ENCODE peak calls at places on chromosomes 11 and 22, in five cellular contexts. One of them, this sample, is unnamed.
A peak's percentile ranks its signal among the peaks of the same experiment; 100 is the strongest.

GRCh38 chr22:23207786-23208325 is 27.5 kb downstream of the BCR start:
- DNase-seq in H1: no peak
- DNase-seq in K562: peak; percentile 59
- DNase-seq in A549: no peak
- DNase-seq in endothelial cell of umbilical vein: no peak
- DNase-seq in this sample: no peak

GRCh38 chr11:111360150-111361043 is 18.7 kb downstream of the POU2AF1 start:
- DNase-seq in H1: no peak
- DNase-seq in A549: no peak
- DNase-seq in endothelial cell of umbilical vein: no peak
- DNase-seq in K562: no peak
- DNase-seq in this sample: no peak

GRCh38 chr11:87325490-87325872 is 287.7 kb downstream of the TMEM135 start:
- DNase-seq in H1: no peak
- DNase-seq in K562: no peak
- DNase-seq in A549: no peak
- DNase-seq in endothelial cell of umbilical vein: no peak
- DNase-seq in this sample: no peak

GRCh38 chr11:86108890-86109638 is 40.2 kb upstream of the PICALM start:
- DNase-seq in endothelial cell of umbilical vein: no peak
- DNase-seq in K562: no peak
- DNase-seq in H1: no peak
- DNase-seq in A549: no peak
- DNase-seq in this sample: no peak

GRCh38 chr11:111986589-111986988 is 38.6 kb upstream of the DLAT start:
- DNase-seq in endothelial cell of umbilical vein: no peak
- DNase-seq in A549: no peak
- DNase-seq in K562: no peak
- DNase-seq in H1: no peak
- DNase-seq in this sample: no peak

GRCh38 chr11:63880031-63880841 is 36.7 kb downstream of the RCOR2 start:
- DNase-seq in A549: no peak
- DNase-seq in endothelial cell of umbilical vein: no peak
- DNase-seq in H1: no peak
- DNase-seq in K562: no peak
- DNase-seq in this sample: no peak

GRCh38 chr22:30869996-30870395 is 98.6 kb downstream of the MORC2 start:
- DNase-seq in K562: no peak
- DNase-seq in A549: no peak
- DNase-seq in endothelial cell of umbilical vein: no peak
- DNase-seq in H1: no peak
- DNase-seq in this sample: no peak

GRCh38 chr22:21965762-21966288 is 13.2 kb upstream of the PPM1F start:
- DNase-seq in endothelial cell of umbilical vein: no peak
- DNase-seq in H1: no peak
- DNase-seq in A549: no peak
- DNase-seq in K562: no peak
- DNase-seq in this sample: no peak

GRCh38 chr22:33984741-33985287 is 64.5 kb upstream of the LARGE1 start:
- DNase-seq in H1: no peak
- DNase-seq in endothelial cell of umbilical vein: no peak
- DNase-seq in A549: no peak
- DNase-seq in K562: no peak
- DNase-seq in this sample: no peak

GRCh38 chr11:2484576-2485125 is 39.8 kb downstream of the KCNQ1 start:
- DNase-seq in K562: no peak
- DNase-seq in H1: no peak
- DNase-seq in A549: no peak
- DNase-seq in endothelial cell of umbilical vein: no peak
- DNase-seq in this sample: no peak

GRCh38 chr11:9379046-9379445 is 5.4 kb upstream of the IPO7 start:
- DNase-seq in endothelial cell of umbilical vein: no peak
- DNase-seq in K562: no peak
- DNase-seq in H1: peak; percentile 57
- DNase-seq in A549: no peak
- DNase-seq in this sample: peak; percentile 48

GRCh38 chr11:112336356-112336886 is 75.8 kb upstream of the PLET1 start:
- DNase-seq in A549: no peak
- DNase-seq in H1: no peak
- DNase-seq in K562: no peak
- DNase-seq in endothelial cell of umbilical vein: no peak
- DNase-seq in this sample: no peak

GRCh38 chr11:45919806-45920530 is 2.3 kb upstream of the PEX16 start:
- DNase-seq in H1: no peak
- DNase-seq in endothelial cell of umbilical vein: no peak
- DNase-seq in K562: no peak
- DNase-seq in A549: no peak
- DNase-seq in this sample: no peak

GRCh38 chr11:88338223-88338661 is 706 bp upstream of the CTSC start:
- DNase-seq in H1: no peak
- DNase-seq in endothelial cell of umbilical vein: peak; percentile 69
- DNase-seq in A549: peak; percentile 57
- DNase-seq in K562: peak; percentile 31
- DNase-seq in this sample: no peak

GRCh38 chr11:8838248-8838647 is 72.7 kb upstream of the AKIP1 start:
- DNase-seq in K562: no peak
- DNase-seq in A549: no peak
- DNase-seq in H1: no peak
- DNase-seq in endothelial cell of umbilical vein: peak; percentile 57
- DNase-seq in this sample: no peak

GRCh38 chr11:13289081-13289480 is 11.5 kb downstream of the BMAL1 start:
- DNase-seq in endothelial cell of umbilical vein: no peak
- DNase-seq in K562: no peak
- DNase-seq in A549: peak; percentile 41
- DNase-seq in H1: no peak
- DNase-seq in this sample: peak; percentile 43

GRCh38 chr22:38313384-38313955 is 3.8 kb downstream of the CSNK1E start:
- DNase-seq in H1: no peak
- DNase-seq in endothelial cell of umbilical vein: peak; percentile 53
- DNase-seq in A549: peak; percentile 54
- DNase-seq in K562: no peak
- DNase-seq in this sample: no peak

GRCh38 chr11:69700278-69701140 is 3.3 kb downstream of the FGF19 start:
- DNase-seq in K562: peak; percentile 76
- DNase-seq in H1: peak; percentile 76
- DNase-seq in A549: peak; percentile 59
- DNase-seq in endothelial cell of umbilical vein: peak; percentile 74
- DNase-seq in this sample: peak; percentile 74

GRCh38 chr22:24433001-24433867 is 5.8 kb downstream of the ADORA2A start:
- DNase-seq in endothelial cell of umbilical vein: no peak
- DNase-seq in H1: no peak
- DNase-seq in A549: no peak
- DNase-seq in K562: no peak
- DNase-seq in this sample: no peak

GRCh38 chr11:46367244-46367915 is 14.1 kb upstream of the MDK start:
- DNase-seq in A549: peak; percentile 46
- DNase-seq in H1: peak; percentile 95
- DNase-seq in K562: peak; percentile 57
- DNase-seq in endothelial cell of umbilical vein: peak; percentile 43
- DNase-seq in this sample: peak; percentile 89

GRCh38 chr22:44118645-44119315 is 61.9 kb upstream of the PARVG start:
- DNase-seq in endothelial cell of umbilical vein: no peak
- DNase-seq in K562: no peak
- DNase-seq in A549: no peak
- DNase-seq in H1: no peak
- DNase-seq in this sample: no peak

GRCh38 chr11:81255905-81256304 is 1477.8 kb downstream of the FAM181B start:
- DNase-seq in H1: no peak
- DNase-seq in endothelial cell of umbilical vein: no peak
- DNase-seq in K562: no peak
- DNase-seq in A549: no peak
- DNase-seq in this sample: no peak

GRCh38 chr11:12008790-12009616 is 577 bp upstream of the DKK3 start:
- DNase-seq in H1: peak; percentile 88
- DNase-seq in K562: peak; percentile 93
- DNase-seq in endothelial cell of umbilical vein: peak; percentile 69
- DNase-seq in A549: peak; percentile 38
- DNase-seq in this sample: peak; percentile 81

GRCh38 chr11:12274558-12275197 is 102.7 kb upstream of the PARVA start:
- DNase-seq in A549: no peak
- DNase-seq in endothelial cell of umbilical vein: no peak
- DNase-seq in K562: peak; percentile 65
- DNase-seq in H1: no peak
- DNase-seq in this sample: no peak

GRCh38 chr22:20438066-20438677 is 547 bp upstream of the SCARF2 start:
- DNase-seq in endothelial cell of umbilical vein: no peak
- DNase-seq in K562: no peak
- DNase-seq in A549: no peak
- DNase-seq in H1: peak; percentile 80
- DNase-seq in this sample: peak; percentile 55

GRCh38 chr11:116171271-116172140 is 601.3 kb downstream of the BUD13 start:
- DNase-seq in K562: no peak
- DNase-seq in A549: no peak
- DNase-seq in H1: peak; percentile 26
- DNase-seq in endothelial cell of umbilical vein: no peak
- DNase-seq in this sample: no peak

DNA sequence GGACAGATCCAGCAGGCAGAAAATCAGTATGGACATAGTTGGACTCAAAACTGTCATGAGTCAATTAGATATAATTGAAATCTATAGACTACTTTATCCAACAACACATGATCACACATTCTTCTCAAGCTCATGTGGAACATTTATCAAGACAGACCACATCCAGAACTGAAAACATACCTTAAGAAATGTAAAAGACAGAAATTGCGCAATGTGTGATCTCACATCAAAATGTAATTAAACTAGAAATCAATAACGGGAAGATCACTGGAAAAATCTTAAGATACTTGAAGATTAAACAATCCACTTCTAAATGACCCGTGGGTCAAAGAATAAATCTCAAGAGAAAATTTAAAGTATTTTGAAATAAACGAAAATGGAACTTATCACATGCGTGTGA is 435.3 kb downstream of the OPCML start:
- DNase-seq in A549: no peak
- DNase-seq in K562: no peak
- DNase-seq in endothelial cell of umbilical vein: no peak
- DNase-seq in H1: no peak
- DNase-seq in this sample: no peak
- TF ChIP-seq JUN in A549: no peak
- TF ChIP-seq JUN in K562: no peak
- TF ChIP-seq JUN in endothelial cell of umbilical vein: no peak
- TF ChIP-seq JUN in H1: no peak
- TF ChIP-seq JUN in this sample: no peak

GRCh38 chr11:74641905-74642304 is 49.5 kb downstream of the POLD3 start:
- DNase-seq in A549: no peak
- DNase-seq in endothelial cell of umbilical vein: no peak
- DNase-seq in H1: no peak
- DNase-seq in K562: no peak
- DNase-seq in this sample: no peak

GRCh38 chr11:74642912-74643311 is 50.5 kb downstream of the POLD3 start:
- DNase-seq in K562: no peak
- DNase-seq in A549: no peak
- DNase-seq in endothelial cell of umbilical vein: no peak
- DNase-seq in H1: no peak
- DNase-seq in this sample: no peak

GRCh38 chr11:74639533-74639932 is 47.2 kb downstream of the POLD3 start:
- DNase-seq in H1: no peak
- DNase-seq in A549: no peak
- DNase-seq in K562: peak; percentile 49
- DNase-seq in endothelial cell of umbilical vein: no peak
- DNase-seq in this sample: no peak

GRCh38 chr11:74644084-74644483 is 51.7 kb downstream of the POLD3 start:
- DNase-seq in endothelial cell of umbilical vein: no peak
- DNase-seq in A549: no peak
- DNase-seq in H1: no peak
- DNase-seq in K562: no peak
- DNase-seq in this sample: no peak

GRCh38 chr11:74641289-74641688 is 48.9 kb downstream of the POLD3 start:
- DNase-seq in A549: no peak
- DNase-seq in H1: no peak
- DNase-seq in endothelial cell of umbilical vein: no peak
- DNase-seq in K562: peak; percentile 49
- DNase-seq in this sample: no peak
- TF ChIP-seq JUN in A549: no peak
- TF ChIP-seq JUN in H1: no peak
- TF ChIP-seq JUN in endothelial cell of umbilical vein: no peak
- TF ChIP-seq JUN in K562: no peak
- TF ChIP-seq JUN in this sample: no peak

DNA sequence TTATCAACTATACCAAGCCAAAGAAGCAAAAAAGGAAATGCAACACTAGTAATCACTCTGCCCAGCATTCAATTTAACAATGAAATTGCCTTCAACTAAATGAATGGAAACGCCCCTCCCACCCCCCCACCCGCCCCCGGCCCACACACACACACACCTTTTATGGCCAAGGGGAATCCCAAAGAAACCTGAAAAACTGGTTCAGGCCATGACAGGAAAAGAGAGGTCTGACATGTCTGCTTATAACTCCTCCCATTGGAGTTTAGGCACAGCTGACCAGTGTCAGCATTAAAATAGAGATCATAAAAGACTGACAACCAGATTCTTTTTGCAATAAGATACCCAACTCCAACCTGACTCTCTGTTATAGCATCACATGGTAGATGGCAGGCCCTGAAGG is 42.6 kb downstream of the ACER3 start:
- DNase-seq in K562: no peak
- DNase-seq in endothelial cell of umbilical vein: no peak
- DNase-seq in A549: no peak
- DNase-seq in H1: no peak
- DNase-seq in this sample: peak; percentile 15
- TF ChIP-seq JUN in K562: no peak
- TF ChIP-seq JUN in endothelial cell of umbilical vein: no peak
- TF ChIP-seq JUN in A549: no peak
- TF ChIP-seq JUN in H1: no peak
- TF ChIP-seq JUN in this sample: no peak

GRCh38 chr11:17543574-17544180 is 539 bp downstream of the USH1C start:
- DNase-seq in endothelial cell of umbilical vein: no peak
- DNase-seq in K562: no peak
- DNase-seq in H1: no peak
- DNase-seq in A549: no peak
- DNase-seq in this sample: no peak

GRCh38 chr11:17546240-17546639 is 819 bp upstream of the OTOG start:
- DNase-seq in A549: no peak
- DNase-seq in H1: no peak
- DNase-seq in endothelial cell of umbilical vein: no peak
- DNase-seq in K562: no peak
- DNase-seq in this sample: no peak

GRCh38 chr11:17543041-17543440 is 1.2 kb downstream of the USH1C start:
- DNase-seq in K562: no peak
- DNase-seq in H1: no peak
- DNase-seq in endothelial cell of umbilical vein: no peak
- DNase-seq in A549: no peak
- DNase-seq in this sample: no peak

GRCh38 chr11:17542249-17542648 is 2.0 kb downstream of the USH1C start:
- DNase-seq in A549: peak; percentile 26
- DNase-seq in endothelial cell of umbilical vein: no peak
- DNase-seq in H1: no peak
- DNase-seq in K562: no peak
- DNase-seq in this sample: no peak

DNA sequence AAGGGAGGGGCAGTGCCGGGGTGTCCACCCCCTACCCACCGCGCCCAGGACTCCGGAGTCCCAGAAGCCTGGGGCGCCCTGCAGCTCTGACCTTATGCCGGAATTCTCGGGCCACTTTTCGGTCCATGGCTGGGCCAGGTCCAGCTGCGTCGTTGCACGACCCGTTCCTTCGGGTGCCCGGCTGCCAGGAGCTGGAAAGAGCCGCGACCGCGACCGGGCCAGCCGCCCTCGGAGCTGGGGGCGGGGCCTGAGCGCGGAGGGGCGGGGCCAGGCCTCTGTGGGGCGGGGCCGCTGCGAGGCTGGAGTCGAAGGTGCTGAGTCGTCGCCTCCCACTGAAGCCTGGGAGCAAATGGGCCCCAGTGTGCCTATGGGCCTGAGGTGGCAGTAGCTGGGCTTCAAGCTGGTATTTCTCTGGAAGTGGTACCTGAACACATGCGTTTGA is at the start of gene USH1C:
- DNase-seq in K562: peak; percentile 97
- DNase-seq in H1: peak; percentile 95
- DNase-seq in A549: peak; percentile 44
- DNase-seq in endothelial cell of umbilical vein: no peak
- DNase-seq in this sample: peak; percentile 79
- TF ChIP-seq JUN in K562: no peak
- TF ChIP-seq JUN in H1: no peak
- TF ChIP-seq JUN in A549: no peak
- TF ChIP-seq JUN in endothelial cell of umbilical vein: no peak
- TF ChIP-seq JUN in this sample: no peak

This sample was measured in WTC11.